ENCODE peak calls at places on chromosomes 6 and 20, in five cellular contexts. X, M, W, D and N are unnamed samples.

GRCh38 chr20:58986968-58987517 is 6.0 kb downstream of the NELFCD start:
- DNase-seq in X (no peak), M (no peak), W (no peak), D (no peak), N (no peak)

GRCh38 chr20:40855269-40855668 is 166.2 kb upstream of the MAFB start:
- DNase-seq in X (no peak), M (no peak), W (no peak), D (no peak), N (no peak)

GRCh38 chr6:162785632-162786242 is 58.0 kb downstream of the PACRG start:
- DNase-seq in X (no peak), M (peak; percentile 2), W (no peak), D (no peak), N (no peak)

GRCh38 chr20:44098657-44099056 is 88.3 kb downstream of the JPH2 start:
- DNase-seq in X (no peak), M (no peak), W (no peak), D (no peak), N (no peak)

GRCh38 chr20:61220131-61220530 is 31.9 kb upstream of the CDH4 start:
- DNase-seq in X (no peak), M (no peak), W (no peak), D (no peak), N (no peak)

GRCh38 chr6:29974901-29975560 is 32.7 kb downstream of the HLA-A start:
- DNase-seq in X (no peak), M (no peak), W (no peak), D (no peak), N (no peak)

GRCh38 chr6:144482142-144482541 is 197.0 kb downstream of the UTRN start:
- DNase-seq in X (peak; percentile 73), M (peak; percentile 90), W (peak; percentile 89), D (peak; percentile 80), N (peak; percentile 84)

GRCh38 chr6:46138281-46138680 is 8.5 kb downstream of the ENPP4 start:
- DNase-seq in X (no peak), M (no peak), W (no peak), D (peak; percentile 13), N (no peak)

GRCh38 chr20:33653218-33653899 is 8.8 kb upstream of the C20orf144 start:
- DNase-seq in X (no peak), M (peak; percentile 75), W (peak; percentile 76), D (peak; percentile 78), N (peak; percentile 75)

GRCh38 chr6:78505178-78505577 is 362.2 kb upstream of the IRAK1BP1 start:
- DNase-seq in X (no peak), M (no peak), W (no peak), D (peak; percentile 8), N (peak; percentile 5)

GRCh38 chr6:162032620-162033019 is 694.9 kb downstream of the PRKN start:
- DNase-seq in X (no peak), M (peak; percentile 11), W (no peak), D (no peak), N (peak; percentile 28)

GRCh38 chr6:82741325-82741995 is 324.2 kb downstream of the UBE3D start:
- DNase-seq in X (no peak), M (no peak), W (peak; percentile 9), D (no peak), N (no peak)

DNA sequence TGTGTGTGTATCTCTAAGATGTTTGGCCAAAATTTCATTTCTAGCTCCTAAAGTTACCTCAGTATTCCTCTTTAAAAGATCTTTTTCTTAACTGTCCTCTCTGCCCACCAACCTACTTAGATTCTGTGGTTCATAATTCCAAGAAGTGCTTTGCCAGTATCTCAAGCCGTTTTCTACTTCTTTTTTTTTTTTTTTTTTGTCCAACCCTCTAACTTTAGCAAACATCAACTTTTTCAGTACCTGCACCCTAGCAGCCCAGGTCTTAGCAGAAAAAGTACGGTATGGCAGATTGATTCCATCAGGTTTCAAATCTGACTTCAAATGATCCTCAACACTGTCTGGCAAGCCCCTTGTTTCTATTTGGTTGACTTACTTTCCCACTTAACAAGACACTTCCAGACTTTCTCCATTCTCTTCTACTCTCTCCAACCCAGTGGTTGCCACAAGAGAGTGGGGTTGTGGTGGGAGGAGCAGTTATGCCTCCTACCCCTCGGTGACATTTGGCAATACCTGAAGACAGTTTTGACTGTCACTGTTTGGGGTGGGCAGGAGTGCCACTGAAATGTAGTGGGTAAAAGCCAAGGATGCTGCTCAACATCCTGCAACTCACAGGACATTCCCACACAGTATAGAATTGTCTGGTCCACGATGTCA is 10.8 kb upstream of the MAN1A1 start:
- DNase-seq in X (no peak), M (no peak), W (no peak), D (no peak), N (no peak)
- H3K4me3 ChIP-seq in X (no peak overlapping the region), M (no peak overlapping the region), W (no peak overlapping the region), D (no peak overlapping the region), N (no peak overlapping the region)

GRCh38 chr20:25058051-25058796 is at the start of gene ACSS1:
- DNase-seq in X (peak; percentile 83), M (peak; percentile 41), W (peak; percentile 70), D (peak; percentile 94), N (peak; percentile 34)

GRCh38 chr20:25059866-25060465 is 2.0 kb upstream of the ACSS1 start:
- DNase-seq in X (no peak), M (no peak), W (no peak), D (no peak), N (no peak)

GRCh38 chr20:25059487-25059820 is 1.5 kb upstream of the ACSS1 start:
- DNase-seq in X (no peak), M (no peak), W (no peak), D (no peak), N (no peak)

GRCh38 chr20:25057234-25058050 is 497 bp downstream of the ACSS1 start:
- DNase-seq in X (peak; percentile 87), M (peak; percentile 40), W (peak; percentile 84), D (peak; percentile 77), N (peak; percentile 24)

DNA sequence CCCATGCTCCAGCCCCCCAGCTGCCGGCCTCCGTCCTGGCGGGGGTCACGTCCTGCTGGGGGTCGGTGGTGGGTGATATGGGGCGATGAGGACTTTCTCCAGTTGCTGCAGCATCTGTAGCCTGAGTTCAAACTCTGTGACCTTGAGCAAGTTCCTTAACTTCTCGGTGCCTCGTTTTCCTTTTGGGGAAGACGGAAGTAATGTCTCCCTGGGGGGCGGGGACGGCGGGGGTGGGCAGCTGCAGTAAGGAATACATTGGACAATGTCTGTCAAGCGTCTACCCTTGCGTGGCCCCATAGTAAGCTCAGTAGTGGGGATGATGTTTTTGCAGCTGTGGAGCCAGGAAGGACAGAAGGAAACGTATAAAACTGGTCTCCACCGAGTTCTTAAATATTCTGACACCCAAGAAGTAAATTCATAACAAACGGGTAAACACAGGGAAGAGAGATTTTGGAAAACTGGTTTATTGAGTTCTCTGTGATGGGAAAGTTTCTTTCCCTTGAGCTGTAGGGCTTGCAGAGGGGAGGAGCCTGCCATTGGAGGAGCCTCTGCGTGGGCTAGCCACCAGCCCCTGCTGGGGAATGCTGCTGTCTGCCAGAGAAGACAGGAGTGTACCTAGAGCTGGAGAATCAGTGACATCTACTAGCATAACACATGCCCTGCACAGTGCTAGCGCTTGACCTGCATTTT is 1.0 kb upstream of the ACSS1 start:
- DNase-seq in X (no peak), M (peak; percentile 26), W (peak; percentile 41), D (peak; percentile 35), N (no peak)
- H3K4me3 ChIP-seq in X (peak overlapping the region; percentile 91), M (peak overlapping the region; percentile 68), W (peak overlapping the region; percentile 85), D (peak overlapping the region; percentile 83), N (peak overlapping the region; percentile 63)

DNA sequence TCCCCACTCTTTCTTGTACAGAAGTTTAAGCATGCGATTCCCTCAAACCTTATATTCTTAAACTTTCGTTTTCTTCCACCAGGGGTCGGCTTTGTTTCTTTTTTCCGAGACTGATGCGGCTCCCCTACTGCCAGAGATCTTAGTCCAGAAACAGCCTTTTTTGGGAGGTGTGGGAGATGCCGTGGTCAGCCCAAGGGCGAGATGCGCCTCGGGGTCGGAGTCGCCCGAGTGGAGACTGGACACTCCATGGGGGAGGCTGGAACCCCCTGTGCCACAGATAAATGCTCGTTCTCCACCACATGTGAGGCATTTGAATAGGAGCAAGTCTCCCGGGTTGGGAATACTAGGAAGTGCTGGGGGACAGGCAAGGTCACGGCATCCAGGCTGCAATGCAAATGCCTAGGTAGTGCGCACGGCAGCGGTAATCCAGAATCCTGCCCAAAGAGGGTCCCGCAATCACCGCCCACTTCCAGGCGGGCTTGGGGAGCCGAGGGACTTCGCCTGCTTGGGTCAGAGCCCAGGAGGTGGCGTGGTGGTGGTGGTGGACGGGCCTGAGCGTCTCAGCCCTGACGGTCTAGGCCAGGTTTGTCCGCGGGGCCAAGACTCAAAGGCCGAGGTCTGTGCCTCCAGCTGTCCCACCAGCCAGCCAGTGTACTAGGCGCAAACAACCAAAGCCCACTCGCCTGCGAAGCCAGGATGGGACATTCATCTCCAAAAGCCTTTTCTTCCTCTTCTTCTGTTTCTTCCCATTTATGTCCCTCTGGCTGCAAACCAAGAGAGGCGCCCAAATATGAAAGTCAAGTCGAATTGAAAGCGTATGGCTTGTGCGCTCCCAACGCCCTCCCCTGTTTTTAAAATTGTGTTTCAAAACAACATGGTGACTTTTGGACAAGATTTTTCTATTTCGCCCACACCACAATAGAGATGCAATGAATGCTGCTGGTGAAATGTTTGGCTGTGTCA is 39.3 kb upstream of the OSTM1 start:
- DNase-seq in X (peak; percentile 46), M (peak; percentile 72), W (peak; percentile 86), D (peak; percentile 27), N (peak; percentile 75)
- H3K4me3 ChIP-seq in X (peak overlapping the region; percentile 54), M (peak overlapping the region; percentile 34), W (peak overlapping the region; percentile 68), D (no peak overlapping the region), N (peak overlapping the region; percentile 53)

GRCh38 chr6:37139223-37139962 is 30.6 kb upstream of the PIM1 start:
- DNase-seq in X (no peak), M (peak; percentile 49), W (no peak), D (no peak), N (peak; percentile 45)

GRCh38 chr6:37136821-37137200 is 33.1 kb upstream of the PIM1 start:
- DNase-seq in X (no peak), M (no peak), W (no peak), D (no peak), N (no peak)

GRCh38 chr6:37137201-37137880 is 32.6 kb upstream of the PIM1 start:
- DNase-seq in X (no peak), M (peak; percentile 99), W (peak; percentile 95), D (peak; percentile 74), N (peak; percentile 96)

GRCh38 chr6:37135835-37136694 is 33.9 kb upstream of the PIM1 start:
- DNase-seq in X (no peak), M (peak; percentile 43), W (no peak), D (no peak), N (no peak)

GRCh38 chr6:37137881-37138568 is 31.9 kb upstream of the PIM1 start:
- DNase-seq in X (no peak), M (peak; percentile 94), W (peak; percentile 78), D (no peak), N (peak; percentile 67)
- H3K4me3 ChIP-seq in X (no peak overlapping the region), M (peak overlapping the region; percentile 52), W (peak overlapping the region; percentile 66), D (peak overlapping the region; percentile 33), N (no peak overlapping the region)